ENCODE peak calls at places on chromosome 12, in five cellular contexts. I, A, F, Z and R are unnamed samples. For H3K27me3, the result is how much of the 10 kb centered on the place peaks cover.

GRCh38 chr12:11758838-11759509 is 109.5 kb downstream of the ETV6 start:
- DNase-seq in A (peak), Z (peak), F (peak), I (no peak), R (no peak)

GRCh38 chr12:18578191-18578590 is 159.6 kb downstream of the PLCZ1 start:
- DNase-seq in I (no peak), A (no peak), Z (no peak), F (peak), R (no peak)

GRCh38 chr12:79001404-79001803 is 136.8 kb downstream of the SYT1 start:
- DNase-seq in F (no peak), I (no peak), Z (no peak), A (no peak), R (no peak)

GRCh38 chr12:78204926-78205325 is 374.2 kb downstream of the NAV3 start:
- DNase-seq in I (no peak), Z (no peak), F (no peak), A (peak), R (no peak)

GRCh38 chr12:131460516-131460915 is 250.4 kb upstream of the SFSWAP start:
- DNase-seq in A (no peak), F (no peak), Z (no peak), I (no peak), R (no peak)

GRCh38 chr12:105334568-105334967 is 4.1 kb downstream of the C12orf75 start:
- DNase-seq in F (peak), Z (no peak), A (peak), I (no peak), R (no peak)

GRCh38 chr12:27651201-27651600 is 45.0 kb upstream of the REP15 start:
- DNase-seq in A (no peak), I (no peak), F (no peak), Z (no peak), R (no peak)

GRCh38 chr12:65825573-65826512 is 1.6 kb downstream of the HMGA2 start:
- DNase-seq in I (peak), A (no peak), Z (peak), F (peak), R (no peak)

GRCh38 chr12:27505124-27505523 is 18.9 kb upstream of the PPFIBP1 start:
- DNase-seq in A (no peak), I (no peak), F (peak), Z (no peak), R (no peak)

GRCh38 chr12:29521951-29522350 is 24.5 kb upstream of the OVCH1 start:
- DNase-seq in F (peak), A (peak), Z (no peak), I (no peak), R (no peak)

GRCh38 chr12:78088391-78088832 is 257.7 kb downstream of the NAV3 start:
- DNase-seq in Z (no peak), A (no peak), F (no peak), I (no peak), R (no peak)

GRCh38 chr12:16112151-16112550 is 165.3 kb downstream of the SLC15A5 start:
- DNase-seq in F (no peak), A (no peak), Z (no peak), I (no peak), R (no peak)

GRCh38 chr12:106345739-106346138 is 11.8 kb upstream of the POLR3B start:
- DNase-seq in Z (no peak), A (peak), I (peak), F (peak), R (no peak)

GRCh38 chr12:99810718-99811593 is 163.4 kb downstream of the GARIN6 start:
- DNase-seq in A (peak), I (no peak), F (peak), Z (no peak), R (no peak)

GRCh38 chr12:49208661-49209060 is 19.8 kb upstream of the TUBA1A start:
- DNase-seq in Z (no peak), I (no peak), F (no peak), A (no peak), R (no peak)

GRCh38 chr12:70032076-70032475 is 207.0 kb downstream of the MYRFL start:
- DNase-seq in F (no peak), I (no peak), A (no peak), Z (no peak), R (no peak)

GRCh38 chr12:28158353-28158752 is 31.9 kb upstream of the CCDC91 start:
- DNase-seq in A (no peak), I (no peak), Z (no peak), F (no peak), R (no peak)

GRCh38 chr12:46982629-46983392 is 96.6 kb upstream of the PCED1B start:
- DNase-seq in I (no peak), F (no peak), Z (no peak), A (no peak), R (no peak)

GRCh38 chr12:48004039-48004940 is at the start of gene COL2A1:
- DNase-seq in I (peak), A (no peak), Z (no peak), F (no peak), R (no peak)
- H3K4me3 ChIP-seq in I (peak), A (peak), Z (peak), F (no peak), R (peak)

GRCh38 chr12:3496964-3497363 is 6.0 kb downstream of the PRMT8 start:
- DNase-seq in F (no peak), A (no peak), I (peak), Z (no peak), R (no peak)
- H3K27me3 ChIP-seq in F (under half), A (under half), I (under half), Z (under half), R (under half)

DNA sequence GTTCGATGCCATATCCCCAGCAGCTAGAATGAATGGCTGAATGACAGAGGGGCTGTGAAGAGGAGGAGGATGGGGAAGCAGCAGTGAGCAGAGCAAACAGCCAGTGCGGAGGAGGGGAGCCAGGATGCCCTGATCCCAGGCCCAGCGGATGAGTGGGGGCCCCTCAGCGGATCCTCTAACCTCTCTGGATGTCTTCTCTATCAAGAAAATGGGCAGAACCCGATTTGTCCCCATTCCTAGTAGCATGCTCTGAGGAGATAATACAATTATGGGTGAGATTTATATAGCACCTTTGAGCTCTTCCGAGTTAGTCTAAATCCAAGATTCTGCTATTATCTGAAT is 30.0 kb upstream of the RPLP0 start:
- DNase-seq in A (no peak), I (no peak), Z (no peak), F (no peak), R (no peak)
- H3K4me3 ChIP-seq in A (peak), I (no peak), Z (no peak), F (no peak), R (peak)

GRCh38 chr12:116896525-116896924 is 14.2 kb upstream of the FBXW8 start:
- DNase-seq in I (no peak), A (no peak), F (no peak), Z (no peak), R (no peak)
- H3K27me3 ChIP-seq in I (under half), A (under half), F (under half), Z (under half), R (under half)

DNA sequence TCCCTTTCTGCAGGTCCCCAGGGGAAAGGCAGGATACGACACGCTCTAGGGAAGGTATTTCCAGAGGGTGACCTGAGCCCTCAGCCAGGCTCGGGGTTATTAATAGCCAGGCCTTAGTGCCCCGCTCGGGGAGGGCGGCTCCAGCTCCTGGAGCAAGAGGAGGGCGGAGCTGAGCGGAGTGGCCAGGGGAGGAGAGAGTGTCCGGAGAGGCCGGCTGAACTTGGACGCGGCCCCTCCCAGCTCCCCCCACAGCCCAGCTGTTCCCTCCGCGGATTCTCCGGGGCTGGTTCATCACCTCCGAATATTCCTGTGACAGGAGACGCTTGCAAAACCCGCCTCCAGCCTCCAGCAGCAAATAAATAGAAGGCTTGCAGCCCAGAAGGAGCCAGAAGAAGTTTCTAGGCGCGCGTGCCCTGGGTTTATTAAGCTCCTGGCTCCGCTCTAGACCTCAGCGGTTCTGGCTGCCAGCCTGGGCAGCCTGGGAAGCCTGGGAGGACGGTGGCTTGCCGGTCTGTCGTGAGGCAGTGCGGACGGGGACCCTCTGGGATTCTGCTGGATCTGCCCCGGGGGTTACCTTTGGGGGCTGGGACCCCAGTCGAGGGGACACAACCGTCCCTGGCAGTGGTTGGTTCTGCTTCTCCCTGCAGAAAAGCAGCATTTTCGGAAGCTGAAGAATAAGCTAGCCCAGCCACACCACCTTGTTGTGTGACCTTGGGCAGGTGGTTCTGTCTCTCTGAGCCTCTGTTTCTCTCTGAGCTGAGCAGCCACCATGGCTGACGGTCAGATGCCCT is at the start of gene HSPB8:
- DNase-seq in I (peak), A (peak), Z (peak), F (peak), R (no peak)
- H3K4me3 ChIP-seq in I (peak), A (peak), Z (peak), F (peak), R (no peak)

DNA sequence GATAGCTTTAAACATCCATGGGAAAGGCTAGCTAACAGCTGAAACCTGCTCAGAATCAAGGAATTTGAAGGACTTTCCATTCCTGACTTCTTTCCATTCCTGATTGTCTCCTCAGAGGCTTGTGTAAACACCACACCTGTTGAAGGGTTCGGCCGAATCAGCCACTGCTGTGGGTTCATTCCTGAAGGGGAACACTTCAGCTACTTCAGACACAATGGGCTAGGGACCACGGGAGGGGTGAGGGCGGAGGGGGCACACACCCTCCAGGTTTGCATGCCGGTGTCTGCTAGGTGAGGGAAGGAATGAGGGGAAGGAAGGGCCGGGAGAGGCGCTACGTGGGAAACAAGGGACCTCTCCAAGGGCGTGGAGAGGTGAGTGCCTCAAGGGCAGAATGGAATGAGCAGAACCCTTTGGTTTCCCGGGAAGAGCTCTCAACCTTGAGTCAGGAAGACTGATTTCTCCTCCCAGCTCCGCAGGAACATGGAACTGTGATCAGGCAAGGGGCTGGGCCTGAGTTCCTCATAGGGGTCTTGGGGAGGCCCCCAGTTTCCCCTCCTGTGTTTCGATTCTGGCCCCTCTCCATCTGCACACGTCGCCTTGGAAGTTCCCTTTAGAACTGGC is 1.4 kb downstream of the GPRC5A start:
- DNase-seq in F (no peak), A (no peak), I (no peak), Z (no peak), R (no peak)
- H3K27me3 ChIP-seq in F (under half), A (under half), I (under half), Z (under half), R (under half)

GRCh38 chr12:45619736-45620135 is 109.8 kb upstream of the ARID2 start:
- DNase-seq in Z (no peak), F (no peak), A (no peak), I (no peak), R (no peak)
- H3K4me3 ChIP-seq in Z (no peak), F (no peak), A (no peak), I (no peak), R (no peak)

DNA sequence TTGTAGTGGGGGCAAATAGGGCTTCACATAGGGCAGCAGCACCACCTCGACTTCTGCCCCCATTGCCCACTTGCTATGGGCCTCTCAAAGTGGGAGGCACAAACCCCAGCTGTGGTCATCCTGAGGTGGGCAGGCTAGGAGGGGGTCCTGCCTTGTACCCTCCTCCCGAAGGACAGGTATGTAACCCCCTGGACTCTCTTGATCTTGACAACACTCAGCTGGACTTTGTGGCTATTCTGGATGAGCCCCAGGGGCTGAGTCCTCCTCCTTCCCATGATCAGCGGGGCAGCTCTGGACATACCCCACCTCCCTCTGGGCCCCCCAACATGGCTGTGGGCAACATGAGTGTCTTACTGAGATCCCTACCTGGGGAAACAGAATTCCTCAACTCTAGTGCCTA is 8.0 kb downstream of the ARHGAP9 start:
- DNase-seq in Z (no peak), F (no peak), A (no peak), I (no peak), R (no peak)
- H3K27me3 ChIP-seq in Z (under half), F (half or more), A (under half), I (under half), R (under half)

GRCh38 chr12:109621864-109622485 is 48.4 kb downstream of the MVK start:
- DNase-seq in Z (no peak), F (no peak), A (no peak), I (peak), R (no peak)
- H3K4me3 ChIP-seq in Z (no peak), F (no peak), A (no peak), I (no peak), R (no peak)

DNA sequence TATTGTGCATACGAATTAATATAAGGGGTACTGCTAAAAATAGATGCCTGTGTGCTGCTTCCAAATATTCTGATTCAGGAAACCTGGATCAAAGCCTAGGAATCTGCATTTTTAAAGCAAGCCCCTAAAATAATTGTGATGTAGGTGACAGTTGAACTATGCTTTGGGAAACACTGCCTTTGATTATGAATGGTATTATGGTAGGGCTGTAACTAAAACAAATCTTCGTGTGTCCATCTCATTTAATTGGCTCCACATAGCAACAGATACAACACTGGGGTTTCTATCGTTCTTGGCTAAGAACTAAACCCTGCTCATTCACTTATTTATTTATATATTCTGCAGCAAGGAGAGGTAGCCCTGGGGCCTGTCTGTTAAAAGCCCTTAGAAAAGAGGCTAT is 23.0 kb upstream of the ITGA5 start:
- DNase-seq in F (no peak), Z (no peak), A (no peak), I (no peak), R (no peak)
- H3K27me3 ChIP-seq in F (under half), Z (under half), A (under half), I (under half), R (under half)